ENCODE peak calls at places on chromosomes 6 and 20, in eight cellular contexts. S, A, B, Y, G, T, V and I are unnamed samples.

GRCh38 chr20:13256606-13257005 is 35.5 kb downstream of the ISM1 start:
- DNase-seq in S (no peak), A (no peak), B (no peak), Y (no peak), G (no peak), T (no peak), V (no peak), I (no peak)

GRCh38 chr6:122107256-122107655 is 292.2 kb upstream of the HSF2 start:
- DNase-seq in S (no peak), A (no peak), B (no peak), Y (no peak), G (no peak), T (no peak), V (no peak), I (no peak)

GRCh38 chr6:151870375-151870774 is 62.9 kb downstream of the ESR1 start:
- DNase-seq in S (no peak), A (no peak), B (no peak), Y (no peak), G (no peak), T (no peak), V (no peak), I (no peak)

GRCh38 chr6:135181333-135182119 is 418 bp downstream of the MYB start:
- DNase-seq in S (peak), A (peak), B (peak), Y (no peak), G (no peak), T (peak), V (peak), I (no peak)

GRCh38 chr6:139627091-139627490 is 252.6 kb upstream of the CITED2 start:
- DNase-seq in S (no peak), A (no peak), B (no peak), Y (no peak), G (no peak), T (no peak), V (no peak), I (peak)

GRCh38 chr20:48718914-48719578 is 108.8 kb downstream of the PREX1 start:
- DNase-seq in S (no peak), A (no peak), B (no peak), Y (no peak), G (peak), T (no peak), V (peak), I (no peak)

GRCh38 chr6:47853766-47854165 is 71.9 kb downstream of the OPN5 start:
- DNase-seq in S (no peak), A (no peak), B (no peak), Y (no peak), G (no peak), T (no peak), V (no peak), I (no peak)

GRCh38 chr20:19256085-19256484 is 43.6 kb downstream of the SLC24A3 start:
- DNase-seq in S (no peak), A (no peak), B (no peak), Y (no peak), G (no peak), T (no peak), V (no peak), I (no peak)

GRCh38 chr6:89528865-89529264 is 95.9 kb downstream of the ANKRD6 start:
- DNase-seq in S (no peak), A (no peak), B (no peak), Y (no peak), G (no peak), T (no peak), V (no peak), I (no peak)

GRCh38 chr6:40997256-40997957 is 41.6 kb downstream of the UNC5CL start:
- DNase-seq in S (peak), A (no peak), B (no peak), Y (peak), G (no peak), T (peak), V (no peak), I (peak)

GRCh38 chr6:82056567-82056966 is 191.0 kb downstream of the IBTK start:
- DNase-seq in S (no peak), A (no peak), B (no peak), Y (no peak), G (no peak), T (no peak), V (no peak), I (no peak)

GRCh38 chr6:43915213-43915869 is 145.3 kb downstream of the VEGFA start:
- DNase-seq in S (no peak), A (no peak), B (no peak), Y (no peak), G (no peak), T (no peak), V (no peak), I (no peak)

GRCh38 chr6:52399511-52400315 is 20.4 kb upstream of the EFHC1 start:
- DNase-seq in S (peak), A (peak), B (no peak), Y (no peak), G (no peak), T (peak), V (no peak), I (no peak)

GRCh38 chr6:79040083-79040482 is 38.0 kb downstream of the PHIP start:
- DNase-seq in S (no peak), A (no peak), B (no peak), Y (no peak), G (no peak), T (no peak), V (no peak), I (no peak)

GRCh38 chr6:74574794-74575193 is 631.1 kb downstream of the COL12A1 start:
- DNase-seq in S (no peak), A (peak), B (no peak), Y (no peak), G (no peak), T (peak), V (no peak), I (peak)

GRCh38 chr20:62354031-62354808 is 12.9 kb downstream of the LAMA5 start:
- DNase-seq in S (no peak), A (no peak), B (no peak), Y (no peak), G (no peak), T (peak), V (no peak), I (no peak)

GRCh38 chr20:24586523-24586840 is 117.1 kb downstream of the SYNDIG1 start:
- DNase-seq in S (no peak), A (no peak), B (no peak), Y (peak), G (no peak), T (no peak), V (no peak), I (no peak)

GRCh38 chr6:26175428-26176181 is 88.4 kb downstream of the HFE start:
- DNase-seq in S (no peak), A (peak), B (no peak), Y (peak), G (peak), T (peak), V (peak), I (no peak)

GRCh38 chr20:15020845-15021244 is 683.4 kb upstream of the FLRT3 start:
- DNase-seq in S (no peak), A (no peak), B (no peak), Y (no peak), G (no peak), T (no peak), V (no peak), I (no peak)

GRCh38 chr20:46810442-46811327 is 84.0 kb upstream of the EYA2 start:
- DNase-seq in S (no peak), A (no peak), B (no peak), Y (no peak), G (no peak), T (no peak), V (no peak), I (no peak)

GRCh38 chr20:10469599-10469998 is 34.5 kb downstream of the SLX4IP start:
- DNase-seq in S (peak), A (peak), B (no peak), Y (no peak), G (no peak), T (peak), V (no peak), I (peak)

GRCh38 chr20:21147593-21147992 is 21.7 kb downstream of the KIZ start:
- DNase-seq in S (no peak), A (no peak), B (no peak), Y (no peak), G (no peak), T (peak), V (no peak), I (no peak)

GRCh38 chr6:106116125-106116524 is 30.0 kb downstream of the PRDM1 start:
- DNase-seq in S (no peak), A (no peak), B (no peak), Y (no peak), G (no peak), T (no peak), V (no peak), I (no peak)

GRCh38 chr20:22925613-22925983 is 109.5 kb upstream of the SSTR4 start:
- DNase-seq in S (no peak), A (no peak), B (no peak), Y (no peak), G (no peak), T (no peak), V (no peak), I (no peak)

GRCh38 chr6:106145741-106146227 is 59.6 kb downstream of the PRDM1 start:
- DNase-seq in S (no peak), A (no peak), B (no peak), Y (no peak), G (no peak), T (no peak), V (no peak), I (no peak)

GRCh38 chr6:162873537-162873936 is 145.8 kb downstream of the PACRG start:
- DNase-seq in S (no peak), A (no peak), B (no peak), Y (no peak), G (no peak), T (no peak), V (no peak), I (no peak)

GRCh38 chr6:44201200-44201599 is 15.5 kb upstream of the MYMX start:
- DNase-seq in S (no peak), A (no peak), B (no peak), Y (no peak), G (no peak), T (no peak), V (no peak), I (no peak)

GRCh38 chr6:4008324-4009047 is 70.5 kb downstream of the FAM217A start:
- DNase-seq in S (peak), A (peak), B (no peak), Y (no peak), G (no peak), T (peak), V (no peak), I (no peak)

GRCh38 chr6:44041461-44042260 is 85.6 kb downstream of the MRPL14 start:
- DNase-seq in S (peak), A (no peak), B (no peak), Y (no peak), G (no peak), T (peak), V (peak), I (peak)

GRCh38 chr6:144588674-144589325 is 303.7 kb downstream of the UTRN start:
- DNase-seq in S (no peak), A (no peak), B (no peak), Y (no peak), G (no peak), T (no peak), V (no peak), I (no peak)

GRCh38 chr6:31525553-31525931 is 3.2 kb upstream of the MCCD1 start:
- DNase-seq in S (no peak), A (no peak), B (no peak), Y (no peak), G (no peak), T (no peak), V (no peak), I (no peak)